ENCODE peak calls at places on chromosomes 6 and 20, in four cellular contexts. T, G, B and A are unnamed samples.

GRCh38 chr6:26186652-26187051 is 99.4 kb downstream of the HFE start:
- DNase-seq in G (no peak), B (no peak), T (no peak), A (no peak)

GRCh38 chr20:63054103-63054474 is 47.3 kb upstream of the BHLHE23 start:
- DNase-seq in G (no peak), T (no peak), B (peak; percentile 12), A (no peak)

GRCh38 chr20:7015257-7015656 is 247.8 kb downstream of the BMP2 start:
- DNase-seq in B (no peak), T (no peak), G (no peak), A (no peak)

GRCh38 chr6:16524380-16524707 is 236.9 kb downstream of the ATXN1 start:
- DNase-seq in G (no peak), T (no peak), B (no peak), A (no peak)

GRCh38 chr20:38418509-38419204 is 16.5 kb downstream of the SNHG17 start:
- DNase-seq in T (no peak), G (no peak), B (no peak), A (no peak)

GRCh38 chr6:158631678-158632537 is 12.6 kb downstream of the DYNLT1 start:
- DNase-seq in B (peak; percentile 85), G (no peak), T (peak; percentile 89), A (no peak)

GRCh38 chr20:3670945-3671344 is 7.7 kb upstream of the GFRA4 start:
- DNase-seq in T (no peak), G (no peak), B (no peak), A (no peak)

GRCh38 chr20:41650221-41650948 is 32.2 kb upstream of the CHD6 start:
- DNase-seq in G (no peak), B (no peak), T (no peak), A (no peak)

GRCh38 chr6:3500262-3501001 is 43.6 kb upstream of the SLC22A23 start:
- DNase-seq in B (no peak), T (no peak), G (no peak), A (no peak)

GRCh38 chr6:118551063-118551672 is 3.1 kb downstream of the PLN start:
- DNase-seq in B (no peak), T (no peak), G (peak; percentile 38), A (no peak)

GRCh38 chr6:125136378-125136777 is 17.2 kb upstream of the TPD52L1 start:
- DNase-seq in G (no peak), T (no peak), B (no peak), A (no peak)

GRCh38 chr20:6122873-6123649 is at the start of gene FERMT1:
- DNase-seq in B (no peak), G (peak; percentile 57), T (no peak), A (peak; percentile 73)

GRCh38 chr6:104601756-104602155 is 258.0 kb downstream of the HACE1 start:
- DNase-seq in G (no peak), T (no peak), B (no peak), A (no peak)

GRCh38 chr6:166173292-166173951 is 5.8 kb upstream of the TBXT start:
- DNase-seq in G (no peak), T (no peak), B (no peak), A (no peak)

GRCh38 chr6:112906737-112907136 is 559.6 kb downstream of the RFPL4B start:
- DNase-seq in B (no peak), G (no peak), T (no peak), A (no peak)

GRCh38 chr6:143485967-143486366 is 25.6 kb downstream of the FUCA2 start:
- DNase-seq in B (no peak), G (no peak), T (no peak), A (no peak)

GRCh38 chr6:117601811-117602150 is 530 bp downstream of the GOPC start:
- DNase-seq in T (no peak), B (no peak), G (no peak), A (no peak)

GRCh38 chr6:43714311-43715055 is 26.9 kb upstream of the MRPS18A start:
- DNase-seq in G (peak; percentile 48), B (no peak), T (no peak), A (no peak)

GRCh38 chr20:51533291-51534172 is 9.0 kb downstream of the NFATC2 start:
- DNase-seq in T (no peak), G (no peak), B (no peak), A (no peak)

GRCh38 chr6:106586815-106587214 is 42.5 kb downstream of the RTN4IP1 start:
- DNase-seq in B (no peak), G (no peak), T (no peak), A (no peak)

GRCh38 chr6:108592371-108593337 is 31.9 kb downstream of the FOXO3 start:
- DNase-seq in B (no peak), T (no peak), G (peak; percentile 54), A (no peak)

GRCh38 chr6:114281496-114281895 is 61.3 kb downstream of the HS3ST5 start:
- DNase-seq in T (no peak), G (no peak), B (no peak), A (no peak)

GRCh38 chr6:18327621-18328548 is 59.3 kb upstream of the RNF144B start:
- DNase-seq in T (no peak), G (no peak), B (peak; percentile 81), A (no peak)

GRCh38 chr6:149436647-149437046 is 36.6 kb downstream of the SUMO4 start:
- DNase-seq in G (peak; percentile 1), B (no peak), T (no peak), A (no peak)

GRCh38 chr20:41149679-41150131 is 12.4 kb downstream of the PLCG1 start:
- DNase-seq in G (no peak), T (no peak), B (no peak), A (no peak)

GRCh38 chr6:108921547-108922331 is 73.5 kb downstream of the ARMC2 start:
- DNase-seq in G (no peak), T (no peak), B (no peak), A (peak; percentile 22)

GRCh38 chr6:169824021-169824420 is 72.6 kb downstream of the ERMARD start:
- DNase-seq in G (no peak), B (peak; percentile 40), T (peak; percentile 72), A (no peak)

GRCh38 chr6:87656857-87657256 is 45.2 kb downstream of the AKIRIN2 start:
- DNase-seq in T (no peak), G (no peak), B (no peak), A (no peak)

GRCh38 chr20:20143646-20144045 is 91.3 kb downstream of the CFAP61 start:
- DNase-seq in G (no peak), T (no peak), B (no peak), A (no peak)